ENCODE peak calls at places on chromosomes 13 and 19, in four cellular contexts. F is AG04450; N is transverse colon; R is activated CD4-positive, alpha-beta T cell treated with anti-CD3 and anti-CD28 coated beads for 24 hours. B is an unnamed sample.

GRCh38 chr19:47757617-47758432 is 12.5 kb downstream of the NOP53 start:
- DNase-seq in F (no peak), N (peak), R (no peak), B (no peak)

GRCh38 chr19:16040642-16041041 is 35.7 kb upstream of the TPM4 start:
- DNase-seq in F (no peak), N (no peak), R (no peak), B (no peak)

GRCh38 chr19:10433131-10433536 is 12.8 kb downstream of the PDE4A start:
- DNase-seq in F (no peak), N (no peak), R (no peak), B (no peak)

GRCh38 chr13:67101730-67102467 is 128.2 kb downstream of the PCDH9 start:
- DNase-seq in F (no peak), N (no peak), R (no peak), B (no peak)

GRCh38 chr19:41994521-41994971 is 516 bp upstream of the ATP1A3 start:
- DNase-seq in F (no peak), N (no peak), R (no peak), B (no peak)

GRCh38 chr19:19613456-19613855 is 5.0 kb downstream of the PBX4 start:
- DNase-seq in F (no peak), N (peak), R (no peak), B (no peak)

GRCh38 chr19:16001481-16002312 is 52.9 kb downstream of the OR10H4 start:
- DNase-seq in F (peak), N (peak), R (peak), B (peak)

GRCh38 chr13:114143806-114144605 is 11.6 kb upstream of the RASA3 start:
- DNase-seq in F (no peak), N (peak), R (no peak), B (no peak)

GRCh38 chr13:20461481-20461859 is 64.2 kb downstream of the CRYL1 start:
- DNase-seq in F (no peak), N (no peak), R (no peak), B (no peak)

GRCh38 chr13:49791753-49792549 is 531 bp downstream of the KPNA3 start:
- DNase-seq in F (no peak), N (peak), R (peak), B (peak)

GRCh38 chr19:22532388-22533310 is 101.5 kb upstream of the ZNF492 start:
- DNase-seq in F (no peak), N (peak), R (no peak), B (peak)

GRCh38 chr13:59710416-59710815 is 453.3 kb downstream of the DIAPH3 start:
- DNase-seq in F (no peak), N (no peak), R (no peak), B (no peak)

GRCh38 chr19:51172223-51172622 is 30.1 kb downstream of the SIGLEC7 start:
- DNase-seq in F (no peak), N (no peak), R (no peak), B (no peak)

B was measured in prostate gland.